ENCODE peak calls at places on chromosomes 7 and 10, in four cellular contexts. B, I, X and E are unnamed samples.

GRCh38 chr10:71367279-71367678 is 29.4 kb upstream of the CDH23 start:
- DNase-seq in B (no peak), I (no peak), X (peak), E (no peak)

GRCh38 chr7:22350466-22351328 is 6.3 kb downstream of the RAPGEF5 start:
- DNase-seq in I (no peak), X (peak), B (peak), E (no peak)

GRCh38 chr10:6770846-6771245 is 190.8 kb upstream of the PRKCQ start:
- DNase-seq in I (no peak), B (no peak), X (no peak), E (no peak)

GRCh38 chr10:61643316-61643751 is 19.4 kb upstream of the CABCOCO1 start:
- DNase-seq in I (no peak), X (no peak), B (no peak), E (no peak)

GRCh38 chr10:68330852-68331454 is 911 bp upstream of the HNRNPH3 start:
- DNase-seq in B (peak), I (peak), X (peak), E (peak)

GRCh38 chr10:9951481-9952257 is 1066.0 kb upstream of the CELF2 start:
- DNase-seq in X (no peak), I (no peak), B (no peak), E (no peak)

GRCh38 chr10:86824151-86824550 is 67.7 kb downstream of the BMPR1A start:
- DNase-seq in I (no peak), X (no peak), B (no peak), E (no peak)

GRCh38 chr7:36129048-36129534 is 24.0 kb upstream of the EEPD1 start:
- DNase-seq in I (no peak), B (peak), X (peak), E (peak)

GRCh38 chr10:24235471-24235870 is 26.5 kb downstream of the KIAA1217 start:
- DNase-seq in X (no peak), I (no peak), B (no peak), E (peak)

GRCh38 chr10:84540022-84540616 is 211.7 kb downstream of the CCSER2 start:
- DNase-seq in X (no peak), I (no peak), B (no peak), E (no peak)

GRCh38 chr10:48496105-48496830 is 108.6 kb downstream of the ARHGAP22 start:
- DNase-seq in X (no peak), I (no peak), B (peak), E (no peak)

GRCh38 chr7:37354661-37355131 is 94.0 kb downstream of the ELMO1 start:
- DNase-seq in X (peak), I (peak), B (no peak), E (peak)

GRCh38 chr7:14995774-14996173 is 93.2 kb upstream of the DGKB start:
- DNase-seq in I (no peak), B (no peak), X (no peak), E (no peak)

GRCh38 chr10:94425942-94426341 is 23.6 kb downstream of the TBC1D12 start:
- DNase-seq in B (no peak), X (no peak), I (no peak), E (no peak)

GRCh38 chr7:80611779-80612178 is 26.7 kb upstream of the CD36 start:
- DNase-seq in I (peak), X (peak), B (peak), E (no peak)

GRCh38 chr10:22693371-22693784 is 21.0 kb downstream of the PIP4K2A start:
- DNase-seq in B (no peak), I (no peak), X (no peak), E (no peak)

GRCh38 chr7:6444516-6445269 is 3.1 kb downstream of the DAGLB start:
- DNase-seq in B (no peak), X (no peak), I (no peak), E (no peak)

GRCh38 chr10:65891073-65891981 is 1034.5 kb upstream of the LRRTM3 start:
- DNase-seq in I (no peak), B (no peak), X (no peak), E (no peak)

GRCh38 chr7:158617737-158618128 is 30.1 kb upstream of the PTPRN2 start:
- DNase-seq in X (no peak), B (no peak), I (no peak), E (no peak)

GRCh38 chr7:27689045-27689877 is 26.6 kb upstream of the HIBADH start:
- DNase-seq in I (no peak), B (no peak), X (peak), E (no peak)

GRCh38 chr10:97185326-97186058 is at the start of gene SLIT1:
- DNase-seq in B (no peak), X (no peak), I (peak), E (no peak)

GRCh38 chr7:155781433-155781832 is 30.8 kb downstream of the SHH start:
- DNase-seq in B (no peak), X (no peak), I (no peak), E (peak)

GRCh38 chr7:44463169-44463808 is 27.2 kb downstream of the NUDCD3 start:
- DNase-seq in X (no peak), I (no peak), B (no peak), E (no peak)

GRCh38 chr7:40937879-40938278 is 765.0 kb downstream of the INHBA start:
- DNase-seq in I (no peak), B (no peak), X (no peak), E (no peak)

GRCh38 chr10:90969947-90970673 is 49.2 kb upstream of the ANKRD1 start:
- DNase-seq in B (no peak), X (no peak), I (no peak), E (no peak)

GRCh38 chr10:129483427-129484010 is 16.5 kb downstream of the MGMT start:
- DNase-seq in I (no peak), B (no peak), X (no peak), E (no peak)

GRCh38 chr7:105673367-105674188 is 92.3 kb upstream of the EFCAB10 start:
- DNase-seq in I (no peak), B (peak), X (peak), E (no peak)

GRCh38 chr10:75779276-75779675 is 347.9 kb downstream of the LRMDA start:
- DNase-seq in X (no peak), B (no peak), I (no peak), E (no peak)

GRCh38 chr10:75788394-75789205 is 357.2 kb downstream of the LRMDA start:
- DNase-seq in I (no peak), B (peak), X (peak), E (no peak)

GRCh38 chr10:75778665-75779064 is 347.2 kb downstream of the LRMDA start:
- DNase-seq in X (no peak), I (no peak), B (no peak), E (no peak)

GRCh38 chr10:75776738-75777504 is 345.5 kb downstream of the LRMDA start:
- DNase-seq in X (peak), B (peak), I (no peak), E (no peak)

GRCh38 chr10:75782463-75783248 is 351.2 kb downstream of the LRMDA start:
- DNase-seq in B (no peak), X (peak), I (no peak), E (no peak)
- H3K4me3 ChIP-seq in B (no peak), X (no peak), I (no peak), E (no peak)

DNA sequence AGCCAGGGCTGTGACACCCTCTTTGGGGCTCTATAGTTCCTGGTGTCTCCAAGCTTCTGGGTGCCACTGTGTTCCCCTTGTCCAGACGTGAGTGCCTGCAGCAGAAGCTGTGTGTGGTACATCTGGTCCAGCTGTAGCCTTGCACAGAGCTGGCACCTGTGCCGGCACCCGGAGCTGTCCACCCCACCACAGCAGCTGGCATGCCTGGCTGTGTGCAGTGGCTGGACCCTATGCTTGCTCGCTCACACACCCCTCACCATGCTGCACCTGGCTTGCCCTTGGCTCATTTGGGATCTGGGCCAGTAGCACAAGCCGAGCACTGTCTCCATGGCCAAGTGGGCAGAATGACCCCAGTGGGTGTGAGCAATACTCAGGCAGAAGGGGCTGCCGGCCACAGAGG is 10.6 kb downstream of the DNAJB9 start:
- DNase-seq in I (no peak), B (no peak), X (no peak), E (no peak)
- TF ChIP-seq CTCF in I (no peak), B (no peak), X (no peak), E (no peak)

DNA sequence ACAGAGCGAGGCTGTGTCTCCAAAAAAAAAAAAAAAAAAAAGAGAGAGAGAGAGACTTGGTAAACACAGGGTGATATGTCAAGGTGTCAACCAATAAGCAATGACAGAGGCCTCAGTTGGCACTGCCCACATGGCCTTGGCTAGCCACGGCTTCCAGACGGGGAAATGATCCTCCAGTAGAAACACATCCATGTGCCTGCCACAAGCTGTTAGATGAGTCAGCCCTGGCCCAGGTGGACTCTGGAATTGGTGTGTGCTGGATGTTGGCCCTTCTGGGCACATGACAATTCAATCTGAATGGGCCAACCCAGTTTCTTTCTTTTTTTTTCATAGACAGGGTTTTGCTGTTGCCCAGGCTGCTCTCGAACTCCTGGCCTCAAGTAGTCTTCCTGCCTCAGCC is 13.7 kb downstream of the RFC2 start:
- DNase-seq in X (peak), I (no peak), B (no peak), E (no peak)
- TF ChIP-seq POLR2A in X (no peak), I (no peak), B (no peak), E (no peak)

DNA sequence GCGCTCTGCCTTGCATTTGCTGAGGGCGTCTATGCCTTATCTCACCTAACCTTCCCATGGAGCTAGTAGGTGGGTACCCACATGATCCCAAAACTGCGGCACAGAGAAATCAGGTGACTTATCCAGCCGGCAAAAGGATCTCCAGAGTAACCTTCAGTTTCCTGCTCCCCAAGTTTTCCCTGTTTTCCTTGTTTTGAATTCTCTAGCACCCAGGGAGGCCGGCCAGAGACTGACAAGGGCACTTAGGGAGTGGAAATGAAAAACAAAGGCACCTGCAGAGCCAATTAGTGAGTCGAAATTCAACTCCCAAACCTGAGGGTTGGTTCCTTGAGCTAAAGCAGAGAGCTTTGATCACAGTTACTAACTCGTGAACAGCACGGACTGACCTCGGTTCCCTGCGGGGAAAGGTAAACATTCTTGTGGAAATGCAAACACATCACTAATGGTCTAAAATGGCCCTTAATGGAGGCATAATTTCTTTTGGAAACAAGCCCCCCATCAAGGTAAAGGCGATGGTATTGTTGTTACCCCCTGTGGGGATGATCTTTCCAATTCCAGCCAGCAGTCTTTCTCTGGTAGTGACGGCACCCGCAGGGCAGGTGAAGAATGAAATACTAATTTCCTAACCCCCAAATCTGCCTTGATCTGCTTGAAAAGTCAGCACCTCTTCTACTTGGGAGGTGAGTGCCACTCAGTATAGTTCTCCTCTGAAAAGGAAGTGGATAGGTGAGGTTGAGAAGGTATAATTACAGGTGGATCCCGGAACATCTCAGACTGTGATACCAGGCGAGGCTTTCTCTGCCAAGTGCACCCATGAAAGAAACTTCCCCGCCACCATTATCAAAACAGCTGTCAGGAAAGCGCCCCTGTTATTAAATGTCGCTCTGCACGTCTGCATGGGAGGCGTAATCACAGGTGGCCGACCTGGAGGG is 365.6 kb upstream of the AUTS2 start:
- DNase-seq in B (no peak), X (no peak), I (no peak), E (peak)
- H3K4me3 ChIP-seq in B (no peak), X (no peak), I (no peak), E (no peak)

GRCh38 chr7:147096629-147097028 is 980.0 kb downstream of the CNTNAP2 start:
- DNase-seq in X (no peak), B (no peak), I (no peak), E (no peak)
- TF ChIP-seq CTCF in X (no peak), B (no peak), I (no peak), E (no peak)

DNA sequence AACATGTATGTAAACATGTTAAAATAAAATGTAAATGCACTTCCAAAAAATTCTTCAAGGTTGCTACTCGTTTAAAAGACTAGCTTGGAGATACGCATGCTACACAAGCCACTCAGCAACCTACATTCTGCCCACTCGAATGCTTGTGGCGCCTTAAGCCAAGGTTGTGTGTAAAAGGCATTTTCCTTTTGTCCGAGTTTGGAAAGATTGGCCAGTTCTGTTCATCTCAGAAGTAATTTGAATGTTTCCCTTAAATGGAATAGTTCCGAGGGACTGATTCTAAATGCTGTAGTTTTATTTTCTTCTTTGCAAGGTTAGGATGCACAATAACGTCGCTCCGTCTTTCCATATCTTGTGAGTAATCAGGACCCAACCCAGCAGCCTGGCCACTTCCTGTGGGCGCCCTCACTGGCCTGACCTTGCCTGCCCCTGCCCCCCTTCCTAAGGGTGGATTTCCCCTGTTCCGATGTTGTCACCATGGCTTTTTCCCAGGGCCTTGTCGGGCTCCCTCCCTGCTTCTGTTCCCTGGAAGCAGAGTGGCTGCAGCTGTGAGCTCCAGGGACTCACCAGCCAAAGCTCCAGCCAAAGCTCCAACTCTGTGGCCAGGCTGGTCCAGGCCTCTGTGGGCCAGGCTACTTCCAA is 70.6 kb downstream of the PTPRE start:
- DNase-seq in B (no peak), X (peak), I (peak), E (peak)
- TF ChIP-seq POLR2A in B (no peak), X (no peak), I (no peak), E (no peak)

DNA sequence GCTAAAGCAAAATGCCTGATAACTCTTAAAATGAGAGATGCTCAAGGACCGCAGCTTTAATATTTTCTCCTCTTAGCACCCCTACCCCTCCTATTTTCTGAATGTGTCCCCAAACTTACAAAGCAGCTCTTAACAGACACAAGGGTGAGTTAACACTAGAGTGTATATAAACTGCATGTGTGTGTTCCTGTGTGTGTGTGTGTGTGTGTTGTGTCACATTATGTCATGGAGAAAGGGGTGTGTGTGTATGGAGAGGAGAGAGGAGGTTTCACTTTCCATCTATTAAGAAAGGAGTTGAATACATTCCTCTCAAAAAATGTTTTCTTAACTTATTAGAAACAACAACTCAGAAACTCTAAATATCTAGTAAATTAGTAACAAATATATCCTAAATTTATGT is 1.2 kb downstream of the PTN start:
- DNase-seq in I (no peak), B (no peak), X (no peak), E (no peak)
- H3K4me3 ChIP-seq in I (no peak), B (peak), X (no peak), E (no peak)

GRCh38 chr7:98760201-98760651 is 109.6 kb downstream of the TMEM130 start:
- DNase-seq in I (no peak), B (no peak), X (no peak), E (no peak)

GRCh38 chr7:98758157-98758556 is 111.7 kb downstream of the TMEM130 start:
- DNase-seq in B (no peak), I (no peak), X (no peak), E (no peak)

GRCh38 chr7:98754041-98754479 is 115.8 kb downstream of the TMEM130 start:
- DNase-seq in B (no peak), X (no peak), I (no peak), E (no peak)

GRCh38 chr7:98753176-98753575 is 116.6 kb downstream of the TMEM130 start:
- DNase-seq in B (no peak), X (no peak), I (no peak), E (no peak)

DNA sequence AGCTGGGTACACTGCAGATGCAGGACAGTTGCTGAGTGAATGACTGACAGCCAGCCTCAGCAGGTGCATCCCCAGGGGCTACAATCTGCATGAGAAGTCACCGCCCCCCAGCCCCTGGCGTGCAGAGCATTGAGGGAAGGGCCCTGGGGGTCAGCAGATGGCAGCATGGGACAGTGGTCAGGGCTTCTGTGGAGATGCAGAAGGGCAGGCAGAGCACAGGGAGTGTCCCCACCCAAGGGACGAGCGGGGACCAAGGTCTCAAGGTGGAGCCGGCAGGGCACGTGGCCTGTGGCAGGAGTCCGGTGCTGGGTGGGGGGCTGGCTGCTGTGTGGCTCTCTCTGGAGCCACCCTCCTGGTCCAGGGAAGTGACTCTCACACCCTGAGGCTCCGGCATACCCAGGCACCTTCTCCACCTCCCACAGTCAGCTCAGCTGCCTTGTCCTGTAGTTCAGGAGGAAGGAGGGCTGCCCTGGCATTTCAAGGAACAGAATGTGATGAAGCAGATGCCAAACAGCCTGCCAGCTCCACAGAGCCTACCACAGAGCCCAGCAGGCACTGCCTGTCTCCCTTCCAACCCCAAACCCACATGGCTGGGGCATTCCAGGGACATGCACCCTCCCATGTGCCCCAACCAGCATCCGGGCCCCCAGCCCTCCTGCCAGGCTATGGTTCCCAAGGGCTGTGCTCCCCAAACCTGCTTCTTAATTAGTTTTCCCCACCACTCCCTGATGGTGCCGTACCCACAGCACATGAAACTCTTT is 114.5 kb downstream of the TMEM130 start:
- DNase-seq in X (no peak), I (no peak), B (no peak), E (no peak)
- TF ChIP-seq CTCF in X (no peak), I (no peak), B (no peak), E (no peak)

DNA sequence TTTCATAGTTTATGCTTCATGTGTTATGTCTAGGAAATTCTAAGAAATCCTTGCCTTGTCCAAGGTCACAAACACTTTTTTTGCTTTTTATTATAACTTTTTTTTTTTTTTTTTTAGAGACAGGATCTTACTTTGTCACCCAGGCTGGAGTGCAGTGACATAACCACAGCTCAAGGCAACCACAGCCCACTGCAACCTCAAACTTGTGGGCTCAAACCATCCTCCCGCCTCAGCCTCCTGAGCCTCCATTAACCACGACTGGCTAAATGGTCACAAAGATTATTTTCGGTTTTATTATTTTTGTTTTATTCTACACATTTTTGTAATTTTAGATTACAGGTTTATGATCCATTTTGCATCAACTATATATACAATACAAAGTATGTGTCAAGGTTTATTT is 7.1 kb upstream of the FAM204A start:
- DNase-seq in X (no peak), B (no peak), I (no peak), E (no peak)
- TF ChIP-seq POLR2A in X (no peak), B (no peak), I (no peak), E (no peak)